ENCODE peak calls at places on chromosomes 1 and 21, in seven cellular contexts. M is fibroblast of the aortic adventitia; B is left cardiac atrium; I is activated naive CD4-positive, alpha-beta T cell treated with Interleukin-2 at 50 U/mL for 16 hours; U is iris pigment epithelial cell; H is stimulated activated CD4-positive, alpha-beta T cell treated with anti-CD3 and anti-CD28 coated beads, TNF-alpha, amount 100 ng/mL, for 4 hours; A is left ventricle myocardium inferior. L is an unnamed sample.

GRCh38 chr1:7299329-7299799 is 471.7 kb upstream of the VAMP3 start:
- DNase-seq in I (no peak), A (peak; percentile 50), H (no peak), M (peak; percentile 96), U (peak; percentile 99), B (peak; percentile 71), L (no peak)

GRCh38 chr1:19735419-19736127 is 64.1 kb downstream of the TMCO4 start:
- DNase-seq in I (no peak), H (no peak), U (peak; percentile 96), A (peak; percentile 66), M (peak; percentile 99), B (peak; percentile 66), L (no peak)

GRCh38 chr1:50774759-50775351 is 185.2 kb downstream of the FAF1 start:
- DNase-seq in B (no peak), A (no peak), H (no peak), M (peak; percentile 83), U (peak; percentile 67), I (no peak), L (no peak)

GRCh38 chr1:231359113-231359512 is 21.0 kb downstream of the SPRTN start:
- DNase-seq in U (peak; percentile 98), B (peak; percentile 29), H (no peak), A (no peak), I (no peak), M (peak; percentile 96), L (no peak)

GRCh38 chr1:92470216-92470615 is 16.5 kb downstream of the GFI1 start:
- DNase-seq in I (no peak), B (no peak), H (no peak), A (no peak), U (no peak), M (no peak), L (no peak)

GRCh38 chr1:229788004-229788403 is 162.0 kb downstream of the URB2 start:
- DNase-seq in U (no peak), H (no peak), B (no peak), M (no peak), I (no peak), A (no peak), L (no peak)

GRCh38 chr1:22747021-22747734 is 36.5 kb downstream of the EPHB2 start:
- DNase-seq in B (no peak), H (no peak), I (no peak), A (no peak), M (peak; percentile 61), U (peak; percentile 80), L (no peak)

GRCh38 chr21:25456672-25457071 is 150.6 kb downstream of the MRPL39 start:
- DNase-seq in H (no peak), U (peak; percentile 39), M (no peak), B (no peak), I (peak; percentile 65), A (no peak), L (no peak)

GRCh38 chr1:107964397-107965111 is 426 bp downstream of the VAV3 start:
- DNase-seq in U (peak; percentile 17), A (no peak), B (peak; percentile 23), M (no peak), H (no peak), I (peak; percentile 39), L (peak; percentile 3)

GRCh38 chr1:173005196-173005864 is 45.4 kb downstream of the TNFSF18 start:
- DNase-seq in M (no peak), I (no peak), A (no peak), H (no peak), U (no peak), B (no peak), L (no peak)

GRCh38 chr1:224565186-224565585 is 50.9 kb upstream of the CNIH3 start:
- DNase-seq in M (peak; percentile 83), I (no peak), U (peak; percentile 81), H (no peak), A (no peak), B (no peak), L (no peak)

GRCh38 chr1:160618763-160619274 is 28.0 kb downstream of the SLAMF1 start:
- DNase-seq in U (no peak), I (peak; percentile 50), A (no peak), B (no peak), M (no peak), H (no peak), L (no peak)

GRCh38 chr1:98340511-98340910 is 321.0 kb upstream of the SNX7 start:
- DNase-seq in M (no peak), H (no peak), U (peak; percentile 86), B (no peak), I (no peak), A (no peak), L (no peak)

GRCh38 chr1:69572921-69573320 is 5.2 kb downstream of the LRRC7 start:
- DNase-seq in M (no peak), H (no peak), U (no peak), A (no peak), I (no peak), B (no peak), L (no peak)

GRCh38 chr1:200184196-200184595 is 156.7 kb downstream of the NR5A2 start:
- DNase-seq in H (no peak), B (peak; percentile 86), I (no peak), M (peak; percentile 84), U (peak; percentile 74), A (peak; percentile 75), L (no peak)

GRCh38 chr1:85259866-85260345 is 444 bp upstream of the C1orf52 start:
- DNase-seq in U (peak; percentile 44), B (peak; percentile 39), I (no peak), H (no peak), A (no peak), M (peak; percentile 89), L (no peak)

GRCh38 chr1:23984417-23985186 is 4.5 kb upstream of the SRSF10 start:
- DNase-seq in M (peak; percentile 52), U (peak; percentile 74), A (no peak), I (no peak), H (no peak), B (no peak), L (no peak)

GRCh38 chr1:61083014-61083798 is 845 bp downstream of the NFIA start:
- DNase-seq in I (peak; percentile 19), H (no peak), B (peak; percentile 39), M (no peak), A (peak; percentile 36), U (peak; percentile 32), L (no peak)

GRCh38 chr1:53508991-53509663 is 49.9 kb downstream of the DMRTB1 start:
- DNase-seq in I (no peak), A (no peak), U (peak; percentile 41), M (peak; percentile 31), H (no peak), B (no peak), L (no peak)

GRCh38 chr21:35035116-35035515 is 14.0 kb downstream of the RUNX1 start:
- DNase-seq in A (no peak), B (no peak), M (no peak), H (no peak), I (no peak), U (no peak), L (no peak)

GRCh38 chr1:159171254-159171687 is at the start of gene CADM3:
- DNase-seq in H (no peak), B (no peak), U (no peak), I (no peak), A (no peak), M (no peak), L (no peak)

GRCh38 chr1:234933475-234933874 is 195.2 kb downstream of the TOMM20 start:
- DNase-seq in I (no peak), B (peak; percentile 73), A (peak; percentile 53), H (no peak), M (peak; percentile 65), U (peak; percentile 70), L (peak; percentile 45)

GRCh38 chr1:36842448-36842847 is 191.9 kb downstream of the GRIK3 start:
- DNase-seq in I (no peak), U (no peak), H (no peak), B (no peak), M (no peak), A (no peak), L (no peak)

L was measured in T-helper 1 cell.